ENCODE peak calls at places on chromosomes 12 and 14, in eight cellular contexts. S, Y, O, V, A, I, N and L are unnamed samples.
A peak's percentile ranks its signal among the peaks of the same experiment; 100 is the strongest.

GRCh38 chr12:28446031-28446430 is 255.8 kb downstream of the CCDC91 start:
- DNase-seq in S (no peak), Y (no peak), O (no peak), V (no peak), A (no peak), I (no peak), N (no peak), L (no peak)

GRCh38 chr12:20040844-20041243 is 327.5 kb upstream of the PDE3A start:
- DNase-seq in S (no peak), Y (peak; percentile 3), O (no peak), V (no peak), A (no peak), I (peak; percentile 5), N (no peak), L (no peak)

GRCh38 chr14:101845896-101846295 is 84.4 kb downstream of the PPP2R5C start:
- DNase-seq in S (no peak), Y (no peak), O (no peak), V (no peak), A (no peak), I (no peak), N (no peak), L (no peak)

GRCh38 chr14:87045241-87045640 is 947.7 kb downstream of the GALC start:
- DNase-seq in S (no peak), Y (no peak), O (no peak), V (no peak), A (no peak), I (no peak), N (no peak), L (no peak)

GRCh38 chr14:34713681-34714319 is 593 bp downstream of the CFL2 start:
- DNase-seq in S (no peak), Y (peak; percentile 65), O (no peak), V (peak; percentile 69), A (peak; percentile 22), I (peak; percentile 38), N (peak; percentile 23), L (no peak)

GRCh38 chr14:91249841-91250616 is 5.5 kb upstream of the GPR68 start:
- DNase-seq in S (no peak), Y (no peak), O (no peak), V (peak; percentile 36), A (peak; percentile 20), I (no peak), N (peak; percentile 45), L (no peak)

GRCh38 chr14:36396798-36397197 is 76.4 kb upstream of the MBIP start:
- DNase-seq in S (no peak), Y (no peak), O (no peak), V (no peak), A (no peak), I (no peak), N (no peak), L (no peak)

GRCh38 chr14:98131406-98131805 is 1140.6 kb downstream of the BCL11B start:
- DNase-seq in S (no peak), Y (peak; percentile 18), O (no peak), V (no peak), A (no peak), I (no peak), N (no peak), L (no peak)

GRCh38 chr14:97709552-97709951 is 912.4 kb downstream of the VRK1 start:
- DNase-seq in S (no peak), Y (no peak), O (no peak), V (no peak), A (peak; percentile 30), I (no peak), N (peak; percentile 70), L (no peak)

GRCh38 chr12:123151679-123152454 is 977 bp upstream of the PITPNM2 start:
- DNase-seq in S (no peak), Y (no peak), O (no peak), V (no peak), A (no peak), I (peak; percentile 11), N (no peak), L (no peak)

GRCh38 chr12:26273811-26274210 is 78.4 kb downstream of the SSPN start:
- DNase-seq in S (no peak), Y (no peak), O (no peak), V (no peak), A (no peak), I (no peak), N (no peak), L (peak; percentile 14)

GRCh38 chr14:100534528-100535286 is 52.5 kb downstream of the BEGAIN start:
- DNase-seq in S (peak; percentile 79), Y (no peak), O (no peak), V (no peak), A (no peak), I (peak; percentile 55), N (no peak), L (no peak)

GRCh38 chr14:104224516-104225281 is 86.3 kb downstream of the KIF26A start:
- DNase-seq in S (no peak), Y (no peak), O (no peak), V (peak; percentile 48), A (no peak), I (peak; percentile 32), N (no peak), L (no peak)

GRCh38 chr14:105507247-105507646 is 16.2 kb downstream of the TEDC1 start:
- DNase-seq in S (no peak), Y (no peak), O (no peak), V (no peak), A (no peak), I (no peak), N (no peak), L (no peak)

GRCh38 chr12:48000878-48001321 is 3.4 kb downstream of the COL2A1 start:
- DNase-seq in S (no peak), Y (peak; percentile 77), O (no peak), V (peak; percentile 75), A (no peak), I (peak; percentile 78), N (no peak), L (no peak)

GRCh38 chr12:96143392-96143791 is 50.8 kb upstream of the ELK3 start:
- DNase-seq in S (no peak), Y (no peak), O (no peak), V (no peak), A (no peak), I (no peak), N (no peak), L (no peak)

GRCh38 chr12:114397978-114398881 is 7.7 kb downstream of the TBX5 start:
- DNase-seq in S (no peak), Y (no peak), O (no peak), V (no peak), A (no peak), I (no peak), N (no peak), L (no peak)

GRCh38 chr12:67193705-67194104 is 75.5 kb upstream of the CAND1 start:
- DNase-seq in S (no peak), Y (peak; percentile 42), O (no peak), V (peak; percentile 65), A (no peak), I (peak; percentile 77), N (no peak), L (no peak)

GRCh38 chr12:113933201-113933786 is 32.8 kb downstream of the RBM19 start:
- DNase-seq in S (no peak), Y (peak; percentile 89), O (peak; percentile 32), V (peak; percentile 81), A (no peak), I (peak; percentile 60), N (no peak), L (peak; percentile 2)

GRCh38 chr12:12467222-12467621 is 95.4 kb downstream of the DUSP16 start:
- DNase-seq in S (no peak), Y (no peak), O (no peak), V (no peak), A (peak; percentile 17), I (no peak), N (peak; percentile 48), L (no peak)
- H3K27ac ChIP-seq in S (no peak overlapping the region), Y (no peak overlapping the region), O (no peak overlapping the region), V (no peak overlapping the region), A (peak overlapping the region; percentile 75), I (no peak overlapping the region), N (peak overlapping the region; percentile 27), L (peak overlapping the region; percentile 60)

GRCh38 chr12:132143328-132144071 is 619 bp downstream of the DDX51 start:
- DNase-seq in S (peak; percentile 36), Y (no peak), O (no peak), V (peak; percentile 41), A (peak; percentile 44), I (peak; percentile 60), N (peak; percentile 48), L (no peak)
- H3K27ac ChIP-seq in S (no peak overlapping the region), Y (peak overlapping the region; percentile 5), O (no peak overlapping the region), V (peak overlapping the region; percentile 46), A (peak overlapping the region; percentile 92), I (no peak overlapping the region), N (peak overlapping the region; percentile 90), L (no peak overlapping the region)

GRCh38 chr12:49051777-49052438 is 8.7 kb downstream of the KMT2D start:
- DNase-seq in S (no peak), Y (no peak), O (no peak), V (no peak), A (peak; percentile 5), I (no peak), N (no peak), L (no peak)
- H3K27ac ChIP-seq in S (no peak overlapping the region), Y (no peak overlapping the region), O (no peak overlapping the region), V (no peak overlapping the region), A (no peak overlapping the region), I (no peak overlapping the region), N (no peak overlapping the region), L (no peak overlapping the region)

GRCh38 chr12:46446645-46447044 is 74.1 kb upstream of the SLC38A2 start:
- DNase-seq in S (no peak), Y (no peak), O (no peak), V (no peak), A (no peak), I (peak; percentile 28), N (no peak), L (no peak)
- H3K27ac ChIP-seq in S (no peak overlapping the region), Y (no peak overlapping the region), O (no peak overlapping the region), V (no peak overlapping the region), A (no peak overlapping the region), I (no peak overlapping the region), N (no peak overlapping the region), L (no peak overlapping the region)

GRCh38 chr12:70255311-70255710 is 12.1 kb downstream of the CNOT2 start:
- DNase-seq in S (no peak), Y (no peak), O (no peak), V (no peak), A (no peak), I (no peak), N (no peak), L (no peak)
- H3K27ac ChIP-seq in S (no peak overlapping the region), Y (peak overlapping the region; percentile 6), O (no peak overlapping the region), V (peak overlapping the region; percentile 57), A (no peak overlapping the region), I (peak overlapping the region; percentile 28), N (no peak overlapping the region), L (no peak overlapping the region)

DNA sequence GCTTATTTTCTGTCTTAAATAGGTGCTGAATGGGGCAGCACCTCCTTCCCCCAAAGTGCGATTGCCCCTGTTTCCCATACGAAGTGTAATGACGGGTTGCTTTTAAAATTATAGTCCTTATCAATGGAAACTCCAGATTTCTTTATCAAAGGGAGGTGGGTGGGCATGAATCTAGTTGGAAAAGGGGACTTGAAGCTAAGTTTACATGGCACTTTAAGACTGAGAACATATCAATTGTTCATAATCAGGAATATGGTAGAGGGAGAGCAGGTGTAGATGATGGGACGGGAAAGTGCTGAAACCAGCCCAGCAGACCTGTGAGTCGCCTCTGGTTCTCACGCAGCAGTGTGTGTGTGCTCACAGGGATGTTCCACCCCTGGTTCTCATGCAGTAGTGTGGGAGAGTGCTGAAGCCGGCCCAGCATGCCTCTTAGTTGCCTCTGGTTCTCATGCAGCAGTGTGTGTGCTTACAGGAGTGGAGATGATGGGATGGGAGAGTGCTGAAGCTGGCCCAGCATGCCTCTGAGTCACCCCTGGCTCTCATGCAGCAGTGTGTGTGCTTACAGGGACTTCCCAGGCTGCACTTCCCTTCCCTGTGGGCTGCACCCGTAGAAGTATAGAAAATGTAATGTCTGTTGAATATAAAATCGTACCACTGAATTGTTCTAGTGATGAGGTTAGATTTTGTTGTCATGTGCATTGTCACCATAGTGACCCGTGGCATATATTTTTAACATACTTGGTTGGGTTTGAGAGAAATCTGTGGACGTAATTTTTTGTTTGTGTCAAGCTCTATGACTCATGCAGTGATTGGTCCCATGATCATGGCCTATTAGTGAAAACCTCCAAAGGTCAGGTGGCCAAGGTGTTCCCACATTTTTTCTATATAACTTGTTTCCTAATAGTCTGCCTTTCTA is 51.6 kb downstream of the GPATCH2L start:
- DNase-seq in S (no peak), Y (peak; percentile 98), O (peak; percentile 96), V (peak; percentile 53), A (no peak), I (no peak), N (no peak), L (no peak)
- H3K27ac ChIP-seq in S (no peak overlapping the region), Y (peak overlapping the region; percentile 95), O (peak overlapping the region; percentile 88), V (peak overlapping the region; percentile 54), A (no peak overlapping the region), I (no peak overlapping the region), N (no peak overlapping the region), L (no peak overlapping the region)